ENCODE peak calls at places on chromosomes 5 and 9, in six cellular contexts. Z is coronary artery, G is right lobe of liver, E is body of pancreas, Q is heart right ventricle, O is GM12878. S is an unnamed sample.

GRCh38 chr9:37324261-37324683 is 98.2 kb upstream of the GRHPR start:
- DNase-seq in Z (no peak), O (peak), G (no peak), E (no peak), Q (no peak), S (no peak)

GRCh38 chr5:156359452-156359851 is 32.5 kb downstream of the SGCD start:
- DNase-seq in G (no peak), E (no peak), Q (no peak), O (no peak), Z (no peak), S (no peak)

GRCh38 chr5:56303511-56303910 is 70.4 kb upstream of the ANKRD55 start:
- DNase-seq in E (no peak), Q (no peak), G (no peak), Z (no peak), O (no peak), S (no peak)

GRCh38 chr5:168162464-168162863 is 129.0 kb upstream of the WWC1 start:
- DNase-seq in O (no peak), E (peak), G (no peak), Z (no peak), Q (no peak), S (no peak)

GRCh38 chr5:175059687-175060194 is 335.4 kb downstream of the MSX2 start:
- DNase-seq in O (no peak), G (peak), Q (peak), E (peak), Z (no peak), S (no peak)

GRCh38 chr5:68087866-68088265 is 127.7 kb upstream of the PIK3R1 start:
- DNase-seq in Z (no peak), E (no peak), G (no peak), O (no peak), Q (no peak), S (no peak)

GRCh38 chr9:10876333-10876732 is 263.5 kb upstream of the PTPRD start:
- DNase-seq in Z (no peak), O (no peak), Q (no peak), G (no peak), E (no peak), S (no peak)

GRCh38 chr5:124252094-124252750 is 494.2 kb downstream of the ZNF608 start:
- DNase-seq in Z (no peak), Q (no peak), E (no peak), G (no peak), O (no peak), S (no peak)

GRCh38 chr5:173791878-173792277 is 96.3 kb upstream of the CPEB4 start:
- DNase-seq in O (no peak), Q (no peak), G (peak), Z (peak), E (no peak), S (no peak)

GRCh38 chr9:85262333-85262732 is 479.4 kb downstream of the AGTPBP1 start:
- DNase-seq in Q (no peak), O (no peak), Z (no peak), G (no peak), E (no peak), S (no peak)

GRCh38 chr9:107447834-107448233 is 41.7 kb downstream of the KLF4 start:
- DNase-seq in Q (no peak), O (no peak), G (no peak), E (no peak), Z (no peak), S (peak)

GRCh38 chr9:14593406-14593805 is 99.8 kb downstream of the ZDHHC21 start:
- DNase-seq in Z (no peak), G (no peak), E (no peak), Q (no peak), O (no peak), S (no peak)

GRCh38 chr9:136482046-136482792 is 621 bp downstream of the SEC16A start:
- DNase-seq in Q (no peak), G (no peak), Z (peak), O (no peak), E (peak), S (no peak)

GRCh38 chr5:150080696-150081435 is 5.5 kb downstream of the CSF1R start:
- DNase-seq in E (no peak), Q (no peak), O (no peak), G (no peak), Z (peak), S (no peak)

GRCh38 chr5:93057311-93057710 is 523.7 kb downstream of the NR2F1-AS1 start:
- DNase-seq in G (no peak), O (no peak), Q (no peak), E (no peak), Z (no peak), S (no peak)

GRCh38 chr5:176162206-176162605 is 76.0 kb upstream of the SIMC1 start:
- DNase-seq in E (peak), Z (no peak), G (no peak), O (no peak), Q (no peak), S (no peak)

GRCh38 chr5:140042551-140043507 is at the start of gene NRG2:
- DNase-seq in E (peak), O (no peak), Q (peak), G (peak), Z (peak), S (peak)

GRCh38 chr9:86405926-86406325 is 51.7 kb upstream of the TUT7 start:
- DNase-seq in Q (no peak), E (peak), O (no peak), G (no peak), Z (no peak), S (peak)

GRCh38 chr9:88425538-88425950 is 37.3 kb downstream of the SPIN1 start:
- DNase-seq in O (no peak), G (no peak), Q (no peak), E (peak), Z (no peak), S (no peak)

GRCh38 chr9:73050887-73051550 is 98.2 kb upstream of the ALDH1A1 start:
- DNase-seq in G (peak), Q (peak), O (no peak), Z (no peak), E (no peak), S (no peak)

GRCh38 chr5:119370521-119370920 is 14.7 kb downstream of the TNFAIP8 start:
- DNase-seq in O (no peak), E (no peak), Z (no peak), Q (no peak), G (no peak), S (no peak)

GRCh38 chr5:144941-145340 is 46.4 kb upstream of the LRRC14B start:
- DNase-seq in Z (no peak), O (no peak), G (no peak), E (no peak), Q (no peak), S (no peak)

GRCh38 chr5:53642006-53642405 is 81.6 kb downstream of the NDUFS4 start:
- DNase-seq in O (no peak), E (no peak), G (no peak), Z (no peak), Q (no peak), S (peak)

GRCh38 chr9:129237195-129237611 is 59.1 kb upstream of the IER5L start:
- DNase-seq in E (peak), Z (no peak), G (peak), Q (no peak), O (no peak), S (no peak)

GRCh38 chr5:139761057-139761450 is 34.6 kb upstream of the PSD2 start:
- DNase-seq in G (no peak), E (no peak), Q (no peak), Z (no peak), O (no peak), S (no peak)

GRCh38 chr5:11902304-11902703 is 1.9 kb downstream of the CTNND2 start:
- DNase-seq in G (no peak), E (peak), Z (no peak), O (no peak), Q (no peak), S (no peak)

GRCh38 chr9:14520341-14520740 is 172.9 kb downstream of the ZDHHC21 start:
- DNase-seq in Q (no peak), G (no peak), O (no peak), E (no peak), Z (no peak), S (peak)

GRCh38 chr5:59769832-59770231 is 123.7 kb downstream of the PDE4D start:
- DNase-seq in G (no peak), Z (no peak), E (no peak), O (no peak), Q (no peak), S (no peak)

GRCh38 chr5:130198927-130199326 is 294.7 kb downstream of the CHSY3 start:
- DNase-seq in E (no peak), O (no peak), Q (no peak), G (no peak), Z (no peak), S (peak)

GRCh38 chr5:172059661-172060100 is 53.2 kb upstream of the FBXW11 start:
- DNase-seq in G (no peak), O (no peak), Z (no peak), Q (no peak), E (no peak), S (no peak)

GRCh38 chr5:158487156-158487555 is 612.6 kb downstream of the EBF1 start:
- DNase-seq in G (no peak), Q (no peak), E (no peak), O (no peak), Z (no peak), S (no peak)

GRCh38 chr5:68332546-68332945 is 117.0 kb downstream of the PIK3R1 start:
- DNase-seq in O (no peak), Q (no peak), G (no peak), E (no peak), Z (no peak), S (no peak)

GRCh38 chr9:133114886-133115603 is 6.0 kb downstream of the RALGDS start:
- DNase-seq in Z (no peak), Q (no peak), O (no peak), G (peak), E (no peak), S (no peak)

GRCh38 chr5:110333384-110333783 is 393.1 kb downstream of the TMEM232 start:
- DNase-seq in Z (no peak), G (no peak), E (no peak), O (no peak), Q (no peak), S (no peak)

GRCh38 chr9:134884492-134884891 is 3.9 kb downstream of the FCN2 start:
- DNase-seq in O (no peak), Q (no peak), G (no peak), E (no peak), Z (peak), S (no peak)

GRCh38 chr5:14871573-14872069 is at the start of gene ANKH:
- DNase-seq in G (peak), O (no peak), E (peak), Q (peak), Z (peak), S (no peak)

GRCh38 chr5:115939059-115939458 is 23.2 kb upstream of the LVRN start:
- DNase-seq in Q (no peak), E (no peak), O (no peak), Z (no peak), G (no peak), S (peak)

GRCh38 chr9:38707885-38708640 is 11.9 kb downstream of the FAM240B start:
- DNase-seq in O (no peak), Q (no peak), Z (no peak), G (no peak), E (no peak), S (no peak)

GRCh38 chr9:114929166-114929565 is 1.2 kb downstream of the TNFSF8 start:
- DNase-seq in E (no peak), O (no peak), G (no peak), Z (no peak), Q (no peak), S (no peak)
- H3K27ac ChIP-seq in E (no peak), O (no peak), G (peak), Z (no peak), Q (no peak), S (no peak)

DNA sequence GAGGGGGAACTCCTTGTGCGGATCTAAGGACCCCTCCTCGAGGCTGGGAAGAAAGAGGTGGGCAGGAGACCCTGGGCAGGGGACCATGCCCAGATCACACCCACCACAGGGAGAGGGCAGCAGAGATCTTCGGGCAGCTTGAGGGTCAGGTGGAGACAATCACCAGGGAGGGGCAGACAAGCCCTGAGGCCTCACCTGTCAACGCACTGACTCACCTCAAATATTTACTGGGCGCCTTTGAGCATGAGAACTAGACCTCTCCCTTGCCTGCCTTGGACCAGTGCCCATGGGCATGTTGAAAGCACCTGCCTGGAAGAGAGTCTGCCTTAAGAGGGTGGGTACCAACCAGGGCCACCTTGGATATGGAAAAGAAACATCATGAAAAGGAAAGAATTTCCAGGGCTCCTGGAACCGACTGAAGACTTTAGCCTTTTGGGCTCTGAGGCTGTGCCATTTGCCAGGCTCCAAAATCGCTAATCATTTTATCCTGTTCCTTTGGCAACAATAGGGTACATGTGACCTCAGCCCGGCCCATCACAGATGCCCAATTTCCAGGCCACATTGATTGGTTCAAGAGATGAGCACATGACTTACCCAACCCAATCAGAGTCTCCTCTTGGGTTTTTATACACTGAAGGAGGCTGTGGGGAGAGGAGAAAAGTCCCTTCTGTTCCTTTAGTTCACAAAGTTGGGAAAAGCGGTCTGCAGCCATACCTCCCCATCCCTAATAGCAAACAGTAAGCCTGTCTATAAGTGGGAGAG is 10.4 kb upstream of the SPINK4 start:
- DNase-seq in Z (no peak), O (no peak), E (peak), Q (no peak), G (peak), S (peak)
- TF ChIP-seq CTCF in Z (no peak), O (no peak), E (peak), Q (no peak), G (no peak), S (peak)

GRCh38 chr9:125525846-125526619 is 181.0 kb downstream of the MAPKAP1 start:
- DNase-seq in Q (peak), E (no peak), Z (no peak), G (no peak), O (no peak), S (no peak)
- H3K27ac ChIP-seq in Q (no peak), E (no peak), Z (no peak), G (no peak), O (no peak), S (no peak)

GRCh38 chr9:113587471-113588031 is 124.0 kb downstream of the RGS3 start:
- DNase-seq in G (no peak), Z (no peak), E (no peak), O (no peak), Q (peak), S (no peak)
- TF ChIP-seq CTCF in G (peak), Z (no peak), E (no peak), O (peak), Q (peak), S (peak)

GRCh38 chr5:96999856-97000255 is 64.0 kb downstream of the LNPEP start:
- DNase-seq in E (no peak), Q (no peak), G (no peak), Z (no peak), O (no peak), S (no peak)

GRCh38 chr5:97000391-97000790 is 64.5 kb downstream of the LNPEP start:
- DNase-seq in G (no peak), E (no peak), Q (no peak), O (no peak), Z (no peak), S (no peak)

GRCh38 chr5:97006454-97006853 is 70.6 kb downstream of the LNPEP start:
- DNase-seq in E (no peak), G (no peak), Q (no peak), Z (no peak), O (no peak), S (no peak)

GRCh38 chr5:97002983-97003382 is 67.1 kb downstream of the LNPEP start:
- DNase-seq in Q (no peak), G (no peak), Z (no peak), O (no peak), E (no peak), S (no peak)

GRCh38 chr5:97004423-97005060 is 68.7 kb downstream of the LNPEP start:
- DNase-seq in Z (no peak), Q (no peak), E (no peak), O (no peak), G (no peak), S (no peak)
- H3K27ac ChIP-seq in Z (no peak), Q (no peak), E (no peak), O (no peak), G (no peak), S (no peak)